ENCODE peak calls at places on chromosomes 2 and 18, in eight cellular contexts. F is vagina, Q is AG04450, Z is cardiac muscle cell, L is PC-3, B is astrocyte, E is tibial artery, U is mammary epithelial cell. C is an unnamed sample.
A peak's percentile ranks its signal among the peaks of the same experiment; 100 is the strongest.

GRCh38 chr2:25559148-25559547 is 114.2 kb downstream of the DTNB start:
- DNase-seq in F (no peak), Q (no peak), Z (no peak), L (no peak), B (no peak), E (no peak), U (no peak), C (no peak)

GRCh38 chr2:205768815-205769493 is 86.7 kb downstream of the NRP2 start:
- DNase-seq in F (no peak), Q (no peak), Z (peak; percentile 49), L (peak; percentile 36), B (peak; percentile 60), E (no peak), U (peak; percentile 77), C (peak; percentile 68)

GRCh38 chr18:4309227-4309626 is 145.9 kb downstream of the DLGAP1 start:
- DNase-seq in F (no peak), Q (no peak), Z (no peak), L (no peak), B (no peak), E (no peak), U (no peak), C (no peak)

GRCh38 chr18:59631583-59632181 is 65.5 kb downstream of the CCBE1 start:
- DNase-seq in F (no peak), Q (no peak), Z (peak; percentile 68), L (peak; percentile 59), B (no peak), E (no peak), U (peak; percentile 23), C (peak; percentile 47)

GRCh38 chr2:26011990-26012856 is 21.7 kb upstream of the RAB10 start:
- DNase-seq in F (no peak), Q (peak; percentile 47), Z (peak; percentile 30), L (peak; percentile 97), B (peak; percentile 61), E (no peak), U (peak; percentile 57), C (peak; percentile 90)

GRCh38 chr2:172829229-172829628 is 93.6 kb downstream of the RAPGEF4 start:
- DNase-seq in F (no peak), Q (peak; percentile 69), Z (peak; percentile 74), L (peak; percentile 54), B (peak; percentile 94), E (no peak), U (peak; percentile 34), C (peak; percentile 49)

GRCh38 chr2:181411105-181411849 is 45.9 kb upstream of the ITGA4 start:
- DNase-seq in F (no peak), Q (no peak), Z (peak; percentile 40), L (no peak), B (no peak), E (no peak), U (no peak), C (no peak)

GRCh38 chr18:67510831-67511230 is 5.7 kb downstream of the DSEL start:
- DNase-seq in F (no peak), Q (no peak), Z (no peak), L (no peak), B (no peak), E (no peak), U (no peak), C (no peak)

GRCh38 chr18:32289480-32290075 is 99.7 kb downstream of the MEP1B start:
- DNase-seq in F (no peak), Q (peak; percentile 36), Z (peak; percentile 84), L (peak; percentile 56), B (peak; percentile 33), E (no peak), U (peak; percentile 53), C (peak; percentile 71)

GRCh38 chr2:236196366-236196765 is 28.2 kb upstream of the GBX2 start:
- DNase-seq in F (no peak), Q (no peak), Z (no peak), L (no peak), B (no peak), E (peak; percentile 40), U (no peak), C (no peak)

GRCh38 chr2:215728504-215729065 is 284.8 kb downstream of the MREG start:
- DNase-seq in F (no peak), Q (peak; percentile 72), Z (peak; percentile 98), L (peak; percentile 91), B (peak; percentile 99), E (no peak), U (peak; percentile 99), C (peak; percentile 88)

GRCh38 chr18:46072959-46073358 is 899 bp upstream of the PSTPIP2 start:
- DNase-seq in F (no peak), Q (no peak), Z (no peak), L (no peak), B (no peak), E (no peak), U (no peak), C (no peak)

GRCh38 chr18:70371908-70372307 is 83.1 kb downstream of the SOCS6 start:
- DNase-seq in F (no peak), Q (no peak), Z (no peak), L (no peak), B (no peak), E (no peak), U (no peak), C (no peak)

GRCh38 chr2:20935168-20935567 is 108.7 kb downstream of the APOB start:
- DNase-seq in F (no peak), Q (no peak), Z (no peak), L (no peak), B (no peak), E (no peak), U (no peak), C (no peak)

GRCh38 chr18:13221821-13222220 is 3.3 kb downstream of the LDLRAD4 start:
- DNase-seq in F (peak; percentile 16), Q (no peak), Z (no peak), L (no peak), B (peak; percentile 51), E (peak; percentile 68), U (no peak), C (no peak)

GRCh38 chr2:240452471-240453256 is 17.2 kb downstream of the GPC1 start:
- DNase-seq in F (no peak), Q (no peak), Z (peak; percentile 60), L (peak; percentile 70), B (no peak), E (no peak), U (peak; percentile 39), C (no peak)

GRCh38 chr2:119252186-119253113 is 28.8 kb downstream of the STEAP3 start:
- DNase-seq in F (no peak), Q (peak; percentile 76), Z (peak; percentile 90), L (peak; percentile 94), B (peak; percentile 98), E (no peak), U (peak; percentile 98), C (peak; percentile 98)

GRCh38 chr2:96273763-96274162 is 7.7 kb downstream of the CIAO1 start:
- DNase-seq in F (no peak), Q (no peak), Z (no peak), L (no peak), B (no peak), E (no peak), U (no peak), C (no peak)

GRCh38 chr18:34322365-34323289 is 97.9 kb upstream of the NOL4 start:
- DNase-seq in F (no peak), Q (peak; percentile 8), Z (peak; percentile 61), L (peak; percentile 41), B (peak; percentile 46), E (no peak), U (peak; percentile 21), C (peak; percentile 53)

GRCh38 chr2:223044092-223044836 is 7.7 kb upstream of the KCNE4 start:
- DNase-seq in F (peak; percentile 19), Q (no peak), Z (no peak), L (no peak), B (no peak), E (no peak), U (no peak), C (no peak)
- H3K4me3 ChIP-seq in F (no peak overlapping the region), Q (no peak overlapping the region), Z (no peak overlapping the region), L (no peak overlapping the region), B (no peak overlapping the region), E (no peak overlapping the region), U (no peak overlapping the region), C (no peak overlapping the region)

GRCh38 chr2:171160630-171161424 is at the start of gene TLK1:
- DNase-seq in F (no peak), Q (peak; percentile 29), Z (peak; percentile 72), L (peak; percentile 73), B (peak; percentile 59), E (peak; percentile 88), U (peak; percentile 75), C (peak; percentile 45)
- TF ChIP-seq CTCF in F (no peak), Q (no peak), Z (no peak), L (no peak), B (no peak), E (no peak), U (peak; percentile 26), C (peak; percentile 7)

DNA sequence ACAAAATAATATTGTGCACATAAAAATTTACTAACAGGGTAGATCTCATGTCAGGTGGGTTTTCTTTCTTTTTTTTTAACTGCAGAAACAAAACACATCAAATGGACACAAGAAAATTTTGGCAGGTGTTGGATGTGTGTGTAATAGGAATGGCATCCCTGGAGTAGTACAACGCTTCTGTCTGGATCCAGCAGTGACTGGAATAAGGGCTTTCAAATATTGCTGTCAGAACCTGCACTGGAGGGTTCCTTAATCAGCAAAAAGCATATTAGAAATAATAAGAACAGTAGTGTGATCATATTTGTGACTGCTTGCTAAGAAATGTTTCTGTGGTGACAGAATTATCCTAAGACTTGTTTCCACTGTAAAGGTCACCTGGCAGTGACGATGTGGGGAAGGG is 30.8 kb downstream of the CREG2 start:
- DNase-seq in F (no peak), Q (no peak), Z (peak; percentile 35), L (peak; percentile 82), B (peak; percentile 66), E (no peak), U (peak; percentile 75), C (peak; percentile 69)
- H3K27me3 ChIP-seq in F (no peaks in the 10 kb centered on the region), Q (peaks cover 5% of the 10 kb centered on the region), Z (no peaks in the 10 kb centered on the region), L (no peaks in the 10 kb centered on the region), B (no peaks in the 10 kb centered on the region), E (no peaks in the 10 kb centered on the region), U (no peaks in the 10 kb centered on the region), C (no peaks in the 10 kb centered on the region)

GRCh38 chr2:234494361-234495075 is 2.4 kb downstream of the ARL4C start:
- DNase-seq in F (no peak), Q (no peak), Z (peak; percentile 49), L (peak; percentile 49), B (peak; percentile 81), E (no peak), U (peak; percentile 59), C (peak; percentile 70)
- H3K4me3 ChIP-seq in F (peak overlapping the region; percentile 76), Q (peak overlapping the region; percentile 73), Z (peak overlapping the region; percentile 50), L (peak overlapping the region; percentile 98), B (peak overlapping the region; percentile 91), E (peak overlapping the region; percentile 75), U (peak overlapping the region; percentile 97), C (peak overlapping the region; percentile 66)